ENCODE peak calls at places on chromosome 3, in four cellular contexts. Y is HepG2, L is K562, I is GM12878. U is an unnamed sample.

GRCh38 chr3:124260206-124260915 is 268.4 kb upstream of the ROPN1 start:
- DNase-seq in Y (no peak), L (no peak), I (no peak), U (peak)

GRCh38 chr3:28286595-28286994 is 45.2 kb downstream of the CMC1 start:
- DNase-seq in Y (peak), L (peak), I (peak), U (peak)

GRCh38 chr3:126826693-126827092 is 122.7 kb downstream of the CHCHD6 start:
- DNase-seq in Y (no peak), L (no peak), I (no peak), U (no peak)

GRCh38 chr3:39409514-39410136 is 3.1 kb downstream of the RPSA start:
- DNase-seq in Y (no peak), L (no peak), I (no peak), U (no peak)

GRCh38 chr3:60294181-60294580 is 957.1 kb downstream of the FHIT start:
- DNase-seq in Y (no peak), L (no peak), I (no peak), U (peak)

GRCh38 chr3:135982922-135983581 is 17.5 kb downstream of the PPP2R3A start:
- DNase-seq in Y (no peak), L (no peak), I (no peak), U (peak)

GRCh38 chr3:9503283-9503682 is 50.3 kb downstream of the LHFPL4 start:
- DNase-seq in Y (peak), L (peak), I (peak), U (peak)

GRCh38 chr3:189071452-189071851 is 100.3 kb upstream of the TPRG1 start:
- DNase-seq in Y (no peak), L (no peak), I (no peak), U (no peak)

GRCh38 chr3:4421121-4421520 is 45.9 kb downstream of the SUMF1 start:
- DNase-seq in Y (no peak), L (peak), I (no peak), U (peak)

GRCh38 chr3:61562042-61562809 is 855 bp downstream of the PTPRG start:
- DNase-seq in Y (no peak), L (no peak), I (no peak), U (peak)

GRCh38 chr3:14283092-14283820 is 104.6 kb downstream of the LSM3 start:
- DNase-seq in Y (no peak), L (no peak), I (no peak), U (no peak)

GRCh38 chr3:182909318-182910040 is 70.9 kb downstream of the DCUN1D1 start:
- DNase-seq in Y (no peak), L (peak), I (no peak), U (no peak)

GRCh38 chr3:198096015-198096414 is 136.0 kb downstream of the LMLN start:
- DNase-seq in Y (no peak), L (no peak), I (no peak), U (no peak)

GRCh38 chr3:118466795-118467330 is 567.8 kb downstream of the IGSF11 start:
- DNase-seq in Y (no peak), L (no peak), I (no peak), U (no peak)

GRCh38 chr3:138862924-138863775 is 28.4 kb upstream of the PIK3CB start:
- DNase-seq in Y (peak), L (peak), I (no peak), U (peak)

GRCh38 chr3:190326930-190327329 is 4.7 kb upstream of the CLDN1 start:
- DNase-seq in Y (no peak), L (no peak), I (no peak), U (peak)

GRCh38 chr3:185998136-185998535 is 60.3 kb upstream of the TRA2B start:
- DNase-seq in Y (no peak), L (no peak), I (no peak), U (no peak)

GRCh38 chr3:60399861-60400845 is 851.1 kb downstream of the FHIT start:
- DNase-seq in Y (no peak), L (no peak), I (no peak), U (peak)

GRCh38 chr3:102206506-102207145 is 228.2 kb upstream of the ZPLD1 start:
- DNase-seq in Y (no peak), L (no peak), I (no peak), U (peak)

GRCh38 chr3:124877617-124878016 is 9.5 kb downstream of the ITGB5 start:
- DNase-seq in Y (peak), L (no peak), I (no peak), U (no peak)

GRCh38 chr3:165133188-165133899 is 55.0 kb upstream of the SI start:
- DNase-seq in Y (peak), L (no peak), I (no peak), U (no peak)

GRCh38 chr3:53994986-53995385 is 103.3 kb upstream of the SELENOK start:
- DNase-seq in Y (no peak), L (no peak), I (no peak), U (no peak)

GRCh38 chr3:145727416-145727930 is 433.5 kb downstream of the PLOD2 start:
- DNase-seq in Y (no peak), L (no peak), I (no peak), U (no peak)

GRCh38 chr3:14976317-14976716 is 28.9 kb downstream of the NR2C2 start:
- DNase-seq in Y (peak), L (no peak), I (no peak), U (no peak)

GRCh38 chr3:132343018-132343612 is 25.9 kb downstream of the ACP3 start:
- DNase-seq in Y (peak), L (peak), I (no peak), U (peak)

GRCh38 chr3:195109098-195109657 is 161.8 kb downstream of the XXYLT1 start:
- DNase-seq in Y (no peak), L (no peak), I (no peak), U (no peak)

GRCh38 chr3:43621974-43622739 is at the start of gene ANO10:
- DNase-seq in Y (peak), L (peak), I (peak), U (peak)

GRCh38 chr3:8784676-8785435 is 15.4 kb upstream of the OXTR start:
- DNase-seq in Y (no peak), L (no peak), I (no peak), U (no peak)

GRCh38 chr3:7194081-7194835 is 333.3 kb downstream of the GRM7 start:
- DNase-seq in Y (no peak), L (no peak), I (no peak), U (no peak)

GRCh38 chr3:13034861-13035260 is 38.4 kb downstream of the IQSEC1 start:
- DNase-seq in Y (no peak), L (no peak), I (no peak), U (no peak)

GRCh38 chr3:85560088-85560790 is 601.5 kb downstream of the CADM2 start:
- DNase-seq in Y (peak), L (no peak), I (no peak), U (no peak)

GRCh38 chr3:15578272-15578671 is 23.1 kb downstream of the HACL1 start:
- DNase-seq in Y (no peak), L (no peak), I (no peak), U (no peak)

GRCh38 chr3:10015476-10015904 is 10.7 kb upstream of the FANCD2 start:
- DNase-seq in Y (no peak), L (no peak), I (no peak), U (peak)

GRCh38 chr3:168077091-168077490 is 18.6 kb downstream of the GOLIM4 start:
- DNase-seq in Y (no peak), L (no peak), I (no peak), U (peak)

GRCh38 chr3:40116478-40117162 is 192.9 kb upstream of the EIF1B start:
- DNase-seq in Y (no peak), L (no peak), I (no peak), U (peak)

GRCh38 chr3:43478380-43478779 is 143.4 kb downstream of the ANO10 start:
- DNase-seq in Y (no peak), L (no peak), I (no peak), U (no peak)

GRCh38 chr3:52313774-52314188 is 2.3 kb upstream of the DNAH1 start:
- DNase-seq in Y (no peak), L (no peak), I (peak), U (peak)

GRCh38 chr3:32685604-32686185 is 707 bp downstream of the CNOT10 start:
- DNase-seq in Y (peak), L (no peak), I (no peak), U (peak)

GRCh38 chr3:9500108-9501050 is 53.2 kb downstream of the LHFPL4 start:
- DNase-seq in Y (peak), L (peak), I (no peak), U (peak)

DNA sequence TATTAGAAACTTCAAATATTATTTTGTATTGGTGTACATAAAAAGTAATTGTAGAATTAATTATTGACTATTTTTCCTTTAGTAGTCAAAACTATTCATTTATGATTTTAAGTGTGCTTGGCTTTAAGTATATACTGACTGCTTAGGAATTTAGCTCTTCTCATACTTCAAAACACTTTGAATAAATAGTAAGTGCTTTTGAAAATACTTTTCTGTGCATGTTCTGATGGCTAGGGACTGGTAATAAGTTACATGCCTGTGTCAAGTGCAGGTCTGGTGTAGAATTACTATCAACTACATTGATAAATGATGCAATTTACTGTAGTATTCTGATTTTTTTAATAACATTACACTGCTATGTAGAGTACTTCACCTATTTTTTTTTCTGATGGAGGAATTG is 397.6 kb upstream of the SGO1 start:
- DNase-seq in Y (no peak), L (no peak), I (no peak), U (no peak)
- TF ChIP-seq MXI1 in Y (no peak), L (no peak), I (no peak), U (no peak)

DNA sequence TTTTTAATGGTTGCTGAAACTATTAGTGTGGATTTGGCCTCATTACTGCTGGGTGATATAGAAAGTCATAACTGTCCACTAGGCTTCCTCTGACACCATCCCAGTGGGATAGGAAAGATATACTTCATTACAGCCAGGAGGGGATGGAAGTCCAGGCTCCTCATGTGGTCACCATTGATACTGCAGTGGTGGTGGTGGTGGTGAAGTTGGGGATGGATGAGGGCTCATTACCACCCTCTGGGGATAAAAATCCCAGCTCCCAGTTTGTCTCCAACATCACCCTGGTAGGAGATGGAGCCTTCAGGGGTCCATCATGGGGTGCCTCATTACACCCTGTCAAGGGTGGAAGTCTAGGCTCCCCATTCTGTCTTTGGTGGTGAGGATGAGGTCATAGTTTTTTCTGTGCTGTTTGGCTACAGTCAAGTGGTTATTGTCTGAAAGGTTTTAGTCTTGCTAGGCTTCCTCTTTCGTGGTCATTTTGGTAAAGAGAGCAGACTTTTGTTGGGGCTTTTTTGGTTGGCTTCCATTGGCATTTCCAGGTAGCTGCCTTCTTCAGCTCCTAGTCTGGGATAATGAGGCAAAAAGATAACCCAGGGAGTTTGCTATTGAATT is 30.1 kb upstream of the FILIP1L start:
- DNase-seq in Y (no peak), L (no peak), I (peak), U (no peak)
- TF ChIP-seq MXI1 in Y (no peak), L (no peak), I (no peak), U (no peak)

GRCh38 chr3:121997372-121997771 is 24.7 kb downstream of the ILDR1 start:
- DNase-seq in Y (no peak), L (no peak), I (no peak), U (no peak)

GRCh38 chr3:121998588-121999473 is 23.2 kb downstream of the ILDR1 start:
- DNase-seq in Y (no peak), L (no peak), I (no peak), U (no peak)

GRCh38 chr3:121998030-121998580 is 23.9 kb downstream of the ILDR1 start:
- DNase-seq in Y (no peak), L (no peak), I (no peak), U (peak)

GRCh38 chr3:121992601-121993560 is 29.2 kb downstream of the ILDR1 start:
- DNase-seq in Y (no peak), L (no peak), I (peak), U (no peak)

DNA sequence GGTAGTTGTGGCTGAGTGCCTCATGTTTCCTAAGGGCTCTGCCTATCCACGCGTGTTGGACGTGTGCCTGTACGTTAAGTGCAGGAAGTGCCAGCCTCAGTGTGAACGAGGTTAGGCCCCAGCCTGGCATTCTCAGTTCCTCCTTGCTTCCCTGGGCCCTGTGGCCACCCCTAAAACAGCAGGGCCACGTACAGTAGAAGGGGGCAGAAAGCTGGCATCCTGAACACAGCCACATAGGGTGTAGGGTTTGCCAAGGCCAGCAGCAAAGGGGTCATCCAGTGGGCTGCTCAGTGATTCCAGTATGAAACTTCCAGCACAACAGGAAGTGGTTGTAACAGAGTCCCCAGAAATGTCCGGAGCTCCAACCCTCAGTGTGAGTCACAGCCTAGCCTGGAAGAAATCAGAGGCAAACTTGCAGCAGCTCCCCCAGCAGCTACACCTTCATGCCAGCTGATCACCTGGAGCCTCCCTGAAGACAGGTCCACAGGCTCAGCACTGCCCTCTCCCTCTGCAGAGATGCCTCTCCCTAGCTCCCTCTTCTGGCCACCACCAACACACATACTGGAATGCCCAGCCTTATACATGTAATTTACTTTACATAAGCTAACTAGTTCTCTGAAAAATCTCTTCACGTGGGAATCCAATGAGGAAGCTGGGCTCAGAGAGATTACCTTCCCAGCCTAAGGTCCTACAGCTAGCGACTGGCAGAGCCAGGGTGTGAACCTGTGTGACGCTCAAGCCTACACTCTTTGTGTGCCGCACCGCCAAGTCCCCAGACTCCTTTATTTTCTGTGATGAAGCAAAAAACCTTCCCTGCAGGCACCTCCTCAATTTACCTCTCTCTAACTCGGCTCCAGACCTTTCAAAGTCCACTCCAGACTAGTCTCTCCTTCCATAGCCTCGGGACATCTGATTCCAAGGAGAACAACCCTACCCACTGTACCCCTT is 26.6 kb downstream of the ILDR1 start:
- DNase-seq in Y (peak), L (peak), I (peak), U (peak)
- TF ChIP-seq MXI1 in Y (no peak), L (no peak), I (no peak), U (no peak)

GRCh38 chr3:187870360-187871203 is 125.3 kb upstream of the BCL6 start:
- DNase-seq in Y (no peak), L (no peak), I (no peak), U (no peak)
- TF ChIP-seq MXI1 in Y (no peak), L (no peak), I (no peak), U (no peak)

GRCh38 chr3:157179365-157179803 is 19.4 kb upstream of the CCNL1 start:
- DNase-seq in Y (no peak), L (no peak), I (no peak), U (no peak)

GRCh38 chr3:157180262-157180661 is 20.3 kb upstream of the CCNL1 start:
- DNase-seq in Y (no peak), L (no peak), I (no peak), U (no peak)

GRCh38 chr3:157188391-157188790 is 28.4 kb upstream of the CCNL1 start:
- DNase-seq in Y (no peak), L (no peak), I (no peak), U (no peak)

GRCh38 chr3:157182879-157183278 is 22.9 kb upstream of the CCNL1 start:
- DNase-seq in Y (no peak), L (no peak), I (no peak), U (peak)
- TF ChIP-seq MXI1 in Y (no peak), L (no peak), I (no peak), U (no peak)

U was measured in IMR-90.